ENCODE peak calls at places on chromosomes 4 and X, in nine cellular contexts. Q is GM23338, J is astrocyte of the spinal cord, Y is cardiac muscle cell, A is lower leg skin, S is GM20000, P is HepG2, U is upper lobe of right lung, N is kidney epithelial cell. D is an unnamed sample.

GRCh38 chrX:45445745-45446412 is 245.2 kb upstream of the DIPK2B start:
- DNase-seq in P (no peak), J (peak), N (peak), S (no peak), Q (no peak), A (no peak), U (no peak), Y (no peak), D (no peak)

GRCh38 chrX:11193035-11193469 is 81.9 kb downstream of the HCCS start:
- DNase-seq in P (no peak), Y (no peak), N (no peak), U (no peak), J (no peak), Q (no peak), A (peak), S (no peak), D (no peak)

GRCh38 chr4:112952301-112952700 is 97.2 kb upstream of the ANK2 start:
- DNase-seq in Q (no peak), Y (no peak), U (no peak), J (no peak), A (no peak), P (no peak), S (no peak), N (no peak), D (no peak)

GRCh38 chrX:13647709-13648212 is 5.2 kb upstream of the TCEANC start:
- DNase-seq in J (peak), S (no peak), U (peak), N (no peak), P (peak), Y (peak), A (no peak), Q (no peak), D (no peak)

GRCh38 chrX:153370293-153371055 is 30.7 kb downstream of the PNMA6E start:
- DNase-seq in N (no peak), U (no peak), A (no peak), P (no peak), Q (no peak), J (peak), Y (no peak), S (no peak), D (no peak)

GRCh38 chrX:17022205-17022604 is 75.7 kb downstream of the REPS2 start:
- DNase-seq in S (no peak), U (no peak), Y (peak), A (no peak), N (peak), P (no peak), Q (no peak), J (peak), D (no peak)

GRCh38 chrX:101658661-101659477 is 781 bp downstream of the ARMCX2 start:
- DNase-seq in S (peak), A (peak), Q (peak), U (peak), Y (peak), J (peak), P (no peak), N (no peak), D (peak)

GRCh38 chrX:22534643-22535042 is 261.9 kb downstream of the CBLL2 start:
- DNase-seq in J (peak), A (peak), U (no peak), N (no peak), P (no peak), Q (no peak), Y (no peak), S (no peak), D (no peak)

GRCh38 chrX:3044671-3045070 is 3.4 kb downstream of the ARSF start:
- DNase-seq in J (no peak), U (no peak), Y (no peak), Q (no peak), S (no peak), N (no peak), P (no peak), A (no peak), D (no peak)

GRCh38 chr4:128525387-128525786 is 237.8 kb upstream of the PGRMC2 start:
- DNase-seq in S (peak), A (no peak), J (no peak), U (no peak), P (no peak), N (no peak), Y (no peak), Q (no peak), D (no peak)

GRCh38 chr4:11424000-11424399 is 4.7 kb downstream of the HS3ST1 start:
- DNase-seq in P (peak), Q (peak), U (no peak), J (peak), S (peak), A (no peak), N (no peak), Y (peak), D (no peak)

GRCh38 chr4:26032572-26033320 is 118.7 kb downstream of the SMIM20 start:
- DNase-seq in Q (no peak), Y (no peak), N (no peak), P (peak), J (peak), S (no peak), A (no peak), U (no peak), D (no peak)

GRCh38 chr4:41935652-41936021 is 408 bp downstream of the TMEM33 start:
- DNase-seq in Y (no peak), U (no peak), A (no peak), S (peak), P (peak), Q (no peak), N (no peak), J (no peak), D (no peak)

GRCh38 chr4:156475322-156475721 is 496.3 kb downstream of the PDGFC start:
- DNase-seq in N (peak), J (peak), Q (no peak), A (no peak), P (peak), Y (no peak), U (no peak), S (peak), D (no peak)

GRCh38 chr4:53818112-53818511 is 226.8 kb upstream of the LNX1 start:
- DNase-seq in J (no peak), A (no peak), Q (no peak), S (no peak), N (no peak), P (no peak), U (no peak), Y (no peak), D (no peak)

GRCh38 chr4:126028871-126029270 is 714.1 kb downstream of the FAT4 start:
- DNase-seq in S (no peak), N (no peak), Y (no peak), A (no peak), P (no peak), J (peak), U (no peak), Q (no peak), D (no peak)

GRCh38 chrX:65528705-65529340 is 5.8 kb downstream of the LAS1L start:
- DNase-seq in N (no peak), S (peak), P (no peak), A (peak), Q (peak), Y (peak), J (peak), U (no peak), D (no peak)

GRCh38 chr4:114226178-114226577 is 246.7 kb upstream of the ARSJ start:
- DNase-seq in J (no peak), Q (no peak), P (no peak), A (no peak), U (no peak), N (no peak), Y (no peak), S (no peak), D (no peak)

GRCh38 chrX:11137543-11138139 is 26.5 kb downstream of the HCCS start:
- DNase-seq in A (no peak), N (no peak), Q (peak), S (peak), J (peak), P (peak), U (no peak), Y (peak), D (no peak)

GRCh38 chr4:188387134-188387791 is 248.0 kb downstream of the TRIML1 start:
- DNase-seq in Y (no peak), U (no peak), Q (peak), A (no peak), S (no peak), J (peak), P (no peak), N (peak), D (no peak)

GRCh38 chr4:141027421-141027820 is 105.8 kb downstream of the RNF150 start:
- DNase-seq in J (no peak), Q (no peak), U (no peak), P (no peak), S (no peak), A (peak), N (no peak), Y (peak), D (no peak)

GRCh38 chrX:106963111-106963510 is 36.9 kb downstream of the MORC4 start:
- DNase-seq in N (no peak), J (no peak), P (no peak), Q (no peak), A (no peak), Y (no peak), S (no peak), U (no peak), D (no peak)

GRCh38 chrX:29478336-29479069 is 736.9 kb upstream of the MAGEB2 start:
- DNase-seq in P (peak), U (no peak), N (no peak), S (peak), Y (peak), Q (peak), J (peak), A (no peak), D (no peak)

GRCh38 chrX:46791927-46792825 is 33.3 kb upstream of the SLC9A7 start:
- DNase-seq in Y (no peak), N (peak), Q (peak), S (peak), J (peak), P (peak), A (peak), U (no peak), D (no peak)

GRCh38 chrX:43958529-43958928 is 14.7 kb downstream of the NDP start:
- DNase-seq in S (peak), A (peak), J (peak), P (peak), U (no peak), Q (peak), N (peak), Y (peak), D (no peak)

GRCh38 chr4:107577743-107578142 is 142.3 kb downstream of the PAPSS1 start:
- DNase-seq in J (no peak), N (no peak), S (no peak), U (no peak), Y (no peak), Q (no peak), P (no peak), A (no peak), D (no peak)

GRCh38 chr4:74625981-74626380 is 168.3 kb downstream of the BTC start:
- DNase-seq in N (no peak), J (no peak), Q (no peak), S (no peak), Y (no peak), A (no peak), U (no peak), P (no peak), D (no peak)

GRCh38 chr4:66972087-66972486 is 573.2 kb downstream of the CENPC start:
- DNase-seq in U (no peak), N (no peak), P (no peak), Q (peak), J (no peak), Y (no peak), S (no peak), A (no peak), D (no peak)

GRCh38 chr4:122341906-122342305 is 36.9 kb upstream of the ADAD1 start:
- DNase-seq in U (no peak), Y (no peak), J (peak), A (no peak), S (no peak), P (no peak), Q (peak), N (peak), D (no peak)

GRCh38 chr4:151417164-151417571 is 8.2 kb downstream of the FHIP1A start:
- DNase-seq in S (no peak), J (peak), A (no peak), U (no peak), Q (peak), N (no peak), P (peak), Y (no peak), D (no peak)

GRCh38 chr4:111070390-111070789 is 447.5 kb upstream of the PITX2 start:
- DNase-seq in P (no peak), U (no peak), Y (no peak), A (no peak), N (no peak), S (no peak), Q (no peak), J (no peak), D (no peak)

GRCh38 chrX:102651242-102651967 is at the start of gene GPRASP1:
- DNase-seq in Y (peak), S (peak), P (no peak), U (peak), N (no peak), Q (peak), J (peak), A (no peak), D (no peak)

GRCh38 chr4:75598390-75598789 is 31.9 kb downstream of the CDKL2 start:
- DNase-seq in S (peak), P (no peak), J (peak), U (no peak), A (no peak), N (peak), Y (no peak), Q (peak), D (no peak)

GRCh38 chr4:152727784-152728183 is 48.0 kb upstream of the TMEM154 start:
- DNase-seq in A (no peak), N (no peak), J (no peak), P (no peak), S (no peak), U (no peak), Q (no peak), Y (no peak), D (no peak)

GRCh38 chr4:39638358-39639239 is at the start of gene SMIM14:
- DNase-seq in Q (peak), A (peak), S (peak), U (peak), J (peak), Y (peak), N (peak), P (peak), D (peak)
- TF ChIP-seq CTCF in Q (no peak), A (no peak), S (no peak), U (no peak), J (no peak), Y (no peak), N (no peak), P (peak), D (no peak)

GRCh38 chr4:62709618-62710252 is 1509.6 kb downstream of the ADGRL3 start:
- DNase-seq in A (no peak), N (no peak), Q (peak), J (peak), Y (peak), P (peak), S (peak), U (no peak), D (no peak)
- TF ChIP-seq CTCF in A (no peak), N (peak), Q (peak), J (peak), Y (peak), P (peak), S (no peak), U (peak), D (peak)

GRCh38 chrX:115940888-115941332 is 229.6 kb upstream of the AGTR2 start:
- DNase-seq in P (peak), J (peak), S (no peak), N (peak), Y (peak), Q (peak), A (no peak), U (no peak), D (no peak)
- TF ChIP-seq CTCF in P (peak), J (peak), S (no peak), N (no peak), Y (no peak), Q (peak), A (no peak), U (no peak), D (peak)

GRCh38 chrX:143669395-143669794 is 33.5 kb upstream of the SLITRK4 start:
- DNase-seq in S (no peak), J (peak), A (no peak), U (no peak), Y (no peak), P (no peak), N (no peak), Q (peak), D (no peak)
- TF ChIP-seq CTCF in S (no peak), J (no peak), A (no peak), U (no peak), Y (peak), P (no peak), N (peak), Q (peak), D (peak)

DNA sequence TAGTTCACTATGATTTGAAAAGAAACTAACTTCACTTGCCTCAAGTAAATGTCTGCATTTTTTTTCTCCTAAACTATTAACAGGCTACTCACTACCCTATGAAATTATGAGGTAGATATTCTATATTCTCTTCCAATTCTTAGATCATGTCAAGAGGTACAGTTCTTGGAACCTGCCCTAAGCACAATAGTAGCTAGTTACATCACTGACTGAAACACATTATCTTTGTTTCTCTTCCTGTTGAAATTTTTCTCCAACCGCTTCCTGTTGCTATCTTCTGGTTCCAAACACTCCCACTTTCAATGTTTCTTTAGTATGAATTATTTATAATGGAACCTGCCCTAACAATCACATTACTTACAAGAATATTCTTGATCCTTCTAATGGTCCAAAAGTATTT is 5.1 kb upstream of the BANK1 start:
- DNase-seq in S (no peak), P (no peak), U (no peak), Y (no peak), J (no peak), A (no peak), N (no peak), Q (no peak), D (no peak)
- TF ChIP-seq CTCF in S (no peak), P (no peak), U (no peak), Y (no peak), J (no peak), A (no peak), N (no peak), Q (no peak), D (no peak)